ENCODE peak calls at places on chromosomes 2 and 18, in nine cellular contexts. T is T-helper 1 cell; R is NT2/D1; J is GF-D8; K is EL; I is GM10248; Z is NCI-H1417 treated with DMSO at 0.1 percent for 48 hours; S is naive thymus-derived CD4-positive, alpha-beta T cell; V is C1 segment of cervical spinal cord. G is an unnamed sample.

GRCh38 chr18:25010623-25011374 is 341.2 kb downstream of the ZNF521 start:
- DNase-seq in R (no peak), T (no peak), K (no peak), I (no peak), J (no peak), Z (no peak), V (no peak), S (no peak), G (no peak)

GRCh38 chr2:28339516-28340175 is 53.0 kb upstream of the FOSL2 start:
- DNase-seq in I (no peak), T (no peak), R (no peak), V (no peak), J (no peak), K (no peak), Z (no peak), S (no peak), G (no peak)

GRCh38 chr2:163943403-163944356 is 207.9 kb upstream of the FIGN start:
- DNase-seq in Z (no peak), I (no peak), V (no peak), S (no peak), J (no peak), K (no peak), T (no peak), R (peak; percentile 35), G (no peak)

GRCh38 chr2:99183025-99183424 is 2.0 kb downstream of the MRPL30 start:
- DNase-seq in S (no peak), J (no peak), Z (no peak), R (no peak), K (no peak), T (no peak), V (no peak), I (no peak), G (no peak)

GRCh38 chr2:101135412-101136296 is 15.5 kb downstream of the TBC1D8 start:
- DNase-seq in J (no peak), I (no peak), S (no peak), V (no peak), R (no peak), K (no peak), T (no peak), Z (no peak), G (no peak)

GRCh38 chr2:239832995-239833727 is 192.0 kb downstream of the NDUFA10 start:
- DNase-seq in S (peak; percentile 2), R (no peak), T (no peak), I (no peak), K (no peak), Z (no peak), J (no peak), V (no peak), G (no peak)

GRCh38 chr2:239692348-239692747 is 291.5 kb upstream of the HDAC4 start:
- DNase-seq in V (no peak), S (no peak), Z (no peak), K (no peak), J (no peak), I (no peak), R (no peak), T (no peak), G (no peak)

GRCh38 chr2:177161741-177162440 is 50.7 kb upstream of the HNRNPA3 start:
- DNase-seq in S (no peak), V (no peak), T (peak; percentile 25), R (no peak), K (peak; percentile 37), Z (no peak), I (no peak), J (no peak), G (peak; percentile 29)

GRCh38 chr2:229578052-229578846 is 136.1 kb downstream of the DNER start:
- DNase-seq in S (no peak), K (no peak), J (no peak), V (no peak), Z (no peak), T (no peak), I (no peak), R (no peak), G (no peak)

GRCh38 chr18:52152036-52152435 is 188.0 kb upstream of the DCC start:
- DNase-seq in S (no peak), I (no peak), J (no peak), T (no peak), Z (no peak), K (no peak), R (no peak), V (no peak), G (no peak)

GRCh38 chr2:74760875-74761630 is 72.9 kb upstream of the HK2 start:
- DNase-seq in I (no peak), K (no peak), J (no peak), T (no peak), S (no peak), R (no peak), V (no peak), Z (no peak), G (no peak)

GRCh38 chr2:12867888-12868287 is 151.2 kb downstream of the TRIB2 start:
- DNase-seq in I (no peak), R (no peak), J (no peak), K (no peak), Z (no peak), V (no peak), T (no peak), S (no peak), G (no peak)

GRCh38 chr18:79515331-79515730 is 119.6 kb downstream of the NFATC1 start:
- DNase-seq in I (no peak), T (no peak), J (no peak), S (peak; percentile 3), K (no peak), V (no peak), R (no peak), Z (no peak), G (no peak)

GRCh38 chr2:3116371-3116770 is 261.2 kb downstream of the EIPR1 start:
- DNase-seq in K (no peak), Z (no peak), S (no peak), I (no peak), R (no peak), T (no peak), J (no peak), V (no peak), G (no peak)

GRCh38 chr2:60811491-60812370 is 55.7 kb downstream of the PAPOLG start:
- DNase-seq in I (no peak), Z (no peak), S (no peak), V (no peak), J (no peak), K (no peak), R (no peak), T (no peak), G (no peak)

GRCh38 chr2:108612514-108613183 is 78.4 kb downstream of the LIMS1 start:
- DNase-seq in T (peak; percentile 85), Z (no peak), V (no peak), I (peak; percentile 82), R (no peak), K (no peak), J (no peak), S (no peak), G (peak; percentile 55)

GRCh38 chr2:203934006-203934632 is 2.4 kb upstream of the ICOS start:
- DNase-seq in I (no peak), R (no peak), V (no peak), S (no peak), T (peak; percentile 81), K (no peak), Z (no peak), J (no peak), G (no peak)

GRCh38 chr2:116499389-116499788 is 1315.1 kb upstream of the DDX18 start:
- DNase-seq in J (no peak), K (no peak), R (no peak), Z (peak; percentile 55), S (no peak), I (no peak), V (no peak), T (no peak), G (no peak)

GRCh38 chr18:13446581-13447470 is 228.3 kb downstream of the LDLRAD4 start:
- DNase-seq in I (no peak), S (no peak), V (no peak), R (no peak), J (no peak), T (peak; percentile 27), K (no peak), Z (no peak), G (no peak)

GRCh38 chr2:233456934-233457333 is 102.6 kb downstream of the DGKD start:
- DNase-seq in T (no peak), R (no peak), I (no peak), K (no peak), J (no peak), V (no peak), S (no peak), Z (no peak), G (no peak)

GRCh38 chr2:170587117-170587516 is 128.0 kb upstream of the SP5 start:
- DNase-seq in V (no peak), J (no peak), K (no peak), I (no peak), T (no peak), R (no peak), S (no peak), Z (no peak), G (no peak)

GRCh38 chr18:79949571-79950439 is 1.6 kb downstream of the SLC66A2 start:
- DNase-seq in S (no peak), T (no peak), I (no peak), V (no peak), R (no peak), K (no peak), J (peak; percentile 91), Z (no peak), G (no peak)

GRCh38 chr2:189602233-189602632 is 21.6 kb upstream of the SLC40A1 start:
- DNase-seq in T (no peak), I (no peak), K (no peak), Z (no peak), J (no peak), V (no peak), S (no peak), R (no peak), G (no peak)

GRCh38 chr18:26549486-26550435 is 1.4 kb upstream of the KCTD1 start:
- DNase-seq in S (no peak), V (no peak), J (no peak), Z (no peak), I (peak; percentile 38), R (no peak), K (peak; percentile 84), T (peak; percentile 3), G (no peak)

GRCh38 chr2:177397501-177398289 is 5.1 kb downstream of the AGPS start:
- DNase-seq in S (no peak), K (peak; percentile 83), J (no peak), R (no peak), V (no peak), Z (no peak), I (no peak), T (peak; percentile 11), G (no peak)

GRCh38 chr2:10103179-10103578 is 19.4 kb upstream of the RRM2 start:
- DNase-seq in J (no peak), I (no peak), R (no peak), Z (no peak), V (no peak), K (no peak), S (no peak), T (no peak), G (no peak)

GRCh38 chr2:100416939-100417744 is at the start of gene CHST10:
- DNase-seq in J (no peak), K (peak; percentile 58), T (peak; percentile 28), V (peak; percentile 54), R (no peak), S (peak; percentile 42), Z (no peak), I (peak; percentile 88), G (peak; percentile 39)

GRCh38 chr2:120517790-120518469 is 172.0 kb downstream of the INHBB start:
- DNase-seq in I (no peak), S (no peak), K (no peak), Z (no peak), V (no peak), J (no peak), R (no peak), T (no peak), G (no peak)

GRCh38 chr2:173672573-173673340 is 292.4 kb downstream of the SP3 start:
- DNase-seq in K (no peak), T (no peak), V (no peak), R (no peak), S (no peak), Z (no peak), J (no peak), I (no peak), G (no peak)

GRCh38 chr2:105882920-105883319 is 138.2 kb downstream of the NCK2 start:
- DNase-seq in T (no peak), V (no peak), Z (no peak), R (no peak), J (no peak), I (no peak), K (no peak), S (no peak), G (no peak)

GRCh38 chr2:207670887-207671286 is 40.6 kb upstream of the CCNYL1 start:
- DNase-seq in R (no peak), V (no peak), K (no peak), J (no peak), S (no peak), I (no peak), Z (no peak), T (no peak), G (no peak)